ENCODE peak calls at places on chromosome 14, in seven cellular contexts. M, L, C, U, X, E and B are unnamed samples. For H3K27me3 and H3K36me3, the result is how much of the 10 kb centered on the place peaks cover.

GRCh38 chr14:95156153-95156764 is 1.1 kb downstream of the DICER1 start:
- DNase-seq in M (no peak), L (peak), C (peak), U (no peak), X (no peak), E (no peak), B (peak)

GRCh38 chr14:29717906-29718305 is 209.7 kb downstream of the PRKD1 start:
- DNase-seq in M (no peak), L (no peak), C (no peak), U (no peak), X (no peak), E (no peak), B (no peak)

GRCh38 chr14:89502966-89503365 is 85.9 kb upstream of the FOXN3 start:
- DNase-seq in M (no peak), L (no peak), C (no peak), U (no peak), X (no peak), E (no peak), B (no peak)

GRCh38 chr14:91453744-91454143 is 36.1 kb upstream of the CCDC88C start:
- DNase-seq in M (no peak), L (no peak), C (no peak), U (no peak), X (no peak), E (no peak), B (no peak)

GRCh38 chr14:42965512-42965911 is 1358.8 kb downstream of the LRFN5 start:
- DNase-seq in M (no peak), L (no peak), C (no peak), U (no peak), X (no peak), E (no peak), B (peak)

GRCh38 chr14:106556665-106557289 is 1030.4 kb downstream of the TMEM121 start:
- DNase-seq in M (no peak), L (peak), C (no peak), U (no peak), X (no peak), E (peak), B (no peak)

GRCh38 chr14:71304588-71305133 is 397.4 kb downstream of the PCNX1 start:
- DNase-seq in M (no peak), L (no peak), C (no peak), U (no peak), X (no peak), E (no peak), B (no peak)

GRCh38 chr14:24688030-24688658 is 54.2 kb upstream of the GZMB start:
- DNase-seq in M (no peak), L (no peak), C (no peak), U (no peak), X (no peak), E (no peak), B (no peak)

GRCh38 chr14:91048256-91048655 is 12.2 kb downstream of the RPS6KA5 start:
- DNase-seq in M (no peak), L (no peak), C (no peak), U (no peak), X (no peak), E (no peak), B (no peak)

GRCh38 chr14:49640540-49641417 is 5.7 kb upstream of the DNAAF2 start:
- DNase-seq in M (no peak), L (no peak), C (no peak), U (no peak), X (no peak), E (no peak), B (no peak)

GRCh38 chr14:52271538-52271937 is 4.0 kb downstream of the PTGDR start:
- DNase-seq in M (no peak), L (no peak), C (peak), U (no peak), X (no peak), E (no peak), B (no peak)

GRCh38 chr14:77111021-77111420 is 13.0 kb downstream of the CIPC start:
- DNase-seq in M (no peak), L (no peak), C (no peak), U (no peak), X (no peak), E (no peak), B (peak)

GRCh38 chr14:77026930-77027537 is 1.5 kb downstream of the IRF2BPL start:
- DNase-seq in M (no peak), L (peak), C (peak), U (peak), X (no peak), E (peak), B (peak)

GRCh38 chr14:51846631-51847488 is 13.6 kb upstream of the GNG2 start:
- DNase-seq in M (peak), L (no peak), C (peak), U (peak), X (peak), E (peak), B (peak)

GRCh38 chr14:78197088-78197487 is 26.9 kb downstream of the NRXN3 start:
- DNase-seq in M (no peak), L (no peak), C (no peak), U (no peak), X (no peak), E (no peak), B (no peak)

GRCh38 chr14:42884100-42884499 is 1277.4 kb downstream of the LRFN5 start:
- DNase-seq in M (peak), L (peak), C (peak), U (no peak), X (no peak), E (no peak), B (no peak)

GRCh38 chr14:51554953-51555352 is 96.8 kb upstream of the FRMD6 start:
- DNase-seq in M (no peak), L (peak), C (peak), U (no peak), X (no peak), E (no peak), B (no peak)

GRCh38 chr14:96105921-96106441 is 66.8 kb downstream of the C14orf132 start:
- DNase-seq in M (no peak), L (no peak), C (peak), U (no peak), X (peak), E (no peak), B (peak)

GRCh38 chr14:90397401-90398314 is 829 bp downstream of the CALM1 start:
- DNase-seq in M (no peak), L (peak), C (peak), U (peak), X (peak), E (peak), B (peak)

GRCh38 chr14:28756896-28757570 is 9.6 kb upstream of the FOXG1 start:
- DNase-seq in M (no peak), L (peak), C (peak), U (no peak), X (no peak), E (no peak), B (peak)

GRCh38 chr14:94449930-94450329 is 2.7 kb downstream of the SERPINA11 start:
- DNase-seq in M (no peak), L (no peak), C (no peak), U (no peak), X (no peak), E (no peak), B (no peak)

GRCh38 chr14:81245771-81246170 is 25.0 kb upstream of the GTF2A1 start:
- DNase-seq in M (no peak), L (no peak), C (no peak), U (no peak), X (no peak), E (no peak), B (no peak)

GRCh38 chr14:52014601-52015267 is 25.4 kb downstream of the RTRAF start:
- DNase-seq in M (no peak), L (no peak), C (no peak), U (peak), X (no peak), E (no peak), B (no peak)

GRCh38 chr14:94390372-94391086 is 2.1 kb upstream of the SERPINA1 start:
- DNase-seq in M (no peak), L (peak), C (no peak), U (peak), X (peak), E (no peak), B (peak)

GRCh38 chr14:102593841-102594170 is 1.4 kb downstream of the RCOR1 start:
- DNase-seq in M (no peak), L (no peak), C (peak), U (no peak), X (no peak), E (no peak), B (no peak)

GRCh38 chr14:90513151-90514014 is 116.6 kb downstream of the CALM1 start:
- DNase-seq in M (no peak), L (peak), C (peak), U (peak), X (no peak), E (no peak), B (peak)

GRCh38 chr14:101774814-101775213 is 13.3 kb downstream of the PPP2R5C start:
- DNase-seq in M (no peak), L (no peak), C (no peak), U (no peak), X (no peak), E (no peak), B (no peak)

GRCh38 chr14:100285021-100285912 is 21.0 kb downstream of the SLC25A29 start:
- DNase-seq in M (no peak), L (peak), C (peak), U (peak), X (no peak), E (peak), B (peak)

GRCh38 chr14:75361751-75362433 is 65.9 kb upstream of the JDP2 start:
- DNase-seq in M (no peak), L (peak), C (peak), U (peak), X (peak), E (no peak), B (no peak)

GRCh38 chr14:50335389-50335788 is 23.3 kb downstream of the DMAC2L start:
- DNase-seq in M (no peak), L (no peak), C (peak), U (peak), X (peak), E (no peak), B (peak)

GRCh38 chr14:20559461-20559904 is 1.4 kb downstream of the RNASE9 start:
- DNase-seq in M (no peak), L (no peak), C (no peak), U (no peak), X (no peak), E (no peak), B (no peak)
- H3K4me3 ChIP-seq in M (no peak), L (no peak), C (no peak), U (no peak), X (no peak), E (no peak), B (no peak)

GRCh38 chr14:20631821-20632389 is 9.6 kb downstream of the OR6S1 start:
- DNase-seq in M (no peak), L (peak), C (peak), U (peak), X (peak), E (no peak), B (peak)

GRCh38 chr14:20630340-20631022 is 11.0 kb downstream of the OR6S1 start:
- DNase-seq in M (no peak), L (peak), C (peak), U (no peak), X (no peak), E (peak), B (peak)

GRCh38 chr14:20631023-20631820 is 10.3 kb downstream of the OR6S1 start:
- DNase-seq in M (no peak), L (peak), C (peak), U (no peak), X (peak), E (peak), B (no peak)

GRCh38 chr14:20632448-20632830 is 9.1 kb downstream of the OR6S1 start:
- DNase-seq in M (no peak), L (peak), C (no peak), U (no peak), X (no peak), E (no peak), B (no peak)

GRCh38 chr14:20632831-20633771 is 8.4 kb downstream of the OR6S1 start:
- DNase-seq in M (no peak), L (peak), C (peak), U (no peak), X (peak), E (peak), B (peak)
- H3K27me3 ChIP-seq in M (under half), L (under half), C (under half), U (half or more), X (under half), E (under half), B (under half)

DNA sequence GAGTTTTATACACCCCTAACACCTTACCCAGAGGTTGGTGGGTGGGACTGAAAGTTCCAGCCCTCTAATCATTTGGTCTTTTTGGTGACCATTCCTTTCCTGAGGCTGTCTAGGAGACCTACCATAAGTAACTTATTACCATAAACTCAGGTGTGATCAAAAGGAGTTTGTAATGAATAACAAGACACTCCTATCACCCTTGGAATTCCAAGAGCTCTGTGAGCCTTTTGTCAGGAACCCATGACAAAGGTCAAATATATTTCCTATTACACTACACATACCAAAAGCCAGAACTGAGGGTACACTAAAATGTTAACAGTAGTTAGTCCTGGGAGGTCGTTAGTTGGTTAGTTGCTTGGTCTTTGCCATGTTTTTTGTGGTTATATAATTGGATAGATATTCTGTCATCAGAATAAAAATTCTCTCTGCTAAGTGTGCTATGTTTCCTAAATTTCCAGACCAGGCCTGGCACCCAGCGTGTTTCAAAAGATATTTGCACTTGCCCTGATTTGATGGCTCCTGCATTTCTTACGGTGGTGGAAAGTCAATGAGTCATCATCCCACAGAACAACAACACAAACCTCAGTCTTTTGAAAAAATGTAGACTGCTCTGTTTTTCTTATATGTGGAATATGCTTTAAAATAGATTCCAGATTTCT is 27.0 kb upstream of the AKAP5 start:
- DNase-seq in M (peak), L (peak), C (peak), U (no peak), X (no peak), E (no peak), B (no peak)
- H3K36me3 ChIP-seq in M (under half), L (half or more), C (under half), U (half or more), X (half or more), E (under half), B (under half)

GRCh38 chr14:104806625-104807465 is 5.9 kb downstream of the ZBTB42 start:
- DNase-seq in M (no peak), L (no peak), C (no peak), U (no peak), X (no peak), E (no peak), B (no peak)

GRCh38 chr14:104803916-104804371 is 3.0 kb downstream of the ZBTB42 start:
- DNase-seq in M (no peak), L (peak), C (no peak), U (no peak), X (no peak), E (no peak), B (no peak)

GRCh38 chr14:104805326-104805678 is 4.4 kb downstream of the ZBTB42 start:
- DNase-seq in M (no peak), L (peak), C (peak), U (no peak), X (no peak), E (no peak), B (no peak)

GRCh38 chr14:104804481-104805325 is 3.8 kb downstream of the ZBTB42 start:
- DNase-seq in M (no peak), L (no peak), C (no peak), U (no peak), X (no peak), E (no peak), B (no peak)

GRCh38 chr14:104805941-104806624 is 5.2 kb downstream of the ZBTB42 start:
- DNase-seq in M (no peak), L (no peak), C (no peak), U (no peak), X (no peak), E (no peak), B (no peak)
- H3K4me3 ChIP-seq in M (no peak), L (no peak), C (no peak), U (no peak), X (no peak), E (no peak), B (no peak)

GRCh38 chr14:74221741-74222140 is 17.5 kb upstream of the VSX2 start:
- DNase-seq in M (no peak), L (no peak), C (no peak), U (no peak), X (no peak), E (no peak), B (no peak)
- H3K27me3 ChIP-seq in M (under half), L (under half), C (under half), U (half or more), X (under half), E (under half), B (under half)

GRCh38 chr14:68789798-68790655 is 2.8 kb downstream of the ZFP36L1 start:
- DNase-seq in M (no peak), L (no peak), C (peak), U (no peak), X (no peak), E (peak), B (peak)

GRCh38 chr14:68790656-68791077 is 2.2 kb downstream of the ZFP36L1 start:
- DNase-seq in M (no peak), L (peak), C (no peak), U (no peak), X (no peak), E (peak), B (peak)

GRCh38 chr14:68792830-68793733 is at the start of gene ZFP36L1:
- DNase-seq in M (peak), L (peak), C (peak), U (peak), X (peak), E (peak), B (peak)

GRCh38 chr14:68792022-68792829 is 641 bp downstream of the ZFP36L1 start:
- DNase-seq in M (no peak), L (peak), C (peak), U (no peak), X (no peak), E (no peak), B (peak)

DNA sequence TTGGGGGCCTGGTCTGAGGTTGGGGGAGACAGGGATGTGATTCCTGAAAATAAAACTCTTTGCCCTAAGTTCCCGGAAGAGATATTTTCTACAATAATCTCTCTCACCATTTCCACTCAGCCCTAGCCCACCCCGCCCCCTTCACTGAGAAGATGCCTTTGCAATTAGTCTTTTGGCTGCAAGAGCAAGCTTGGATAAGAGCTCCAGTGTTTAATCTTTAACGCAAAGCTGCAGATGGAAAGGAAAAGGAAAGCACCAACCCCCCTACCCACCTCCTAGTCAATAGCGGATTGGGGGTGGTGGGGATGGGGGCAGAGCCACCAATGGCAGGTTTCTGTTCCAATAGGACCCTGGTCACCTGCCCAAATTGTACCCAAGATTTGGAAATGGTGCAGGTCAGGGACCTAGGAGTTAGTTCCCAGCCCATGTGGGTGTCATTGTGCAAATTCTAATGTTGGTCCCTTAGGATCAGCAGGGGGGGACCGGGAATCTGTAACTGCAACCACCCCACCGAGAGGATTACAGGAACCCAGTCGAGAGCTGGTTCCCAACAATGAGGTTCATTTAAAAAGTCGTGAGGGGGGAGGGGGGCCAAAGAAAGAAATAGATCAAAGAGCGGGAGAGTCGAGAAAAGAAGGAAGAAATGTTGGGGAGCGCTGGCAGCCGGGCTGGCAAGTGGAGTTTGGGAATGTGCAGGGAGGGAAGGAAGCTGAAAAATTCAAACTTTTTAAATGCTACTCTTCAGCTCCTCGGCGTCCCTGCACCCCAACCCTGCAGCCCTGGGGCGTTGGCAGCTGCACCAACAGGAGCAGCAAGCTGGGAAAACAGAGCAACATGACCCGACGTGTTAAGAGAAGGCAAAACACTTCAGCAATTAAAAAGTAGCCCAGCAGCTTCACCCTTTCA is 1.5 kb downstream of the ZFP36L1 start:
- DNase-seq in M (no peak), L (peak), C (peak), U (no peak), X (no peak), E (no peak), B (peak)
- H3K36me3 ChIP-seq in M (under half), L (under half), C (under half), U (under half), X (half or more), E (under half), B (under half)